ENCODE peak calls at places on chromosomes 2 and 18, in nine cellular contexts. R, H, G, T, F, W, I, E and M are unnamed samples.

GRCh38 chr2:47193607-47194006 is 38.5 kb upstream of the STPG4 start:
- DNase-seq in H (no peak), T (no peak), I (no peak), F (no peak), W (no peak), E (no peak), R (no peak), G (no peak), M (no peak)

GRCh38 chr2:66948234-66948633 is 448.9 kb upstream of the ETAA1 start:
- DNase-seq in W (no peak), T (no peak), R (no peak), I (no peak), H (no peak), F (no peak), G (no peak), E (no peak), M (no peak)

GRCh38 chr18:13386891-13387801 is 168.6 kb downstream of the LDLRAD4 start:
- DNase-seq in I (no peak), R (no peak), E (no peak), G (no peak), T (no peak), H (no peak), F (no peak), W (no peak), M (no peak)

GRCh38 chr2:186903183-186903582 is 54.2 kb upstream of the ZSWIM2 start:
- DNase-seq in H (no peak), G (no peak), F (no peak), T (no peak), W (no peak), E (no peak), R (no peak), I (no peak), M (peak; percentile 11)

GRCh38 chr18:48582946-48583345 is 44.1 kb downstream of the CTIF start:
- DNase-seq in W (no peak), E (no peak), R (no peak), F (no peak), I (peak; percentile 30), G (no peak), T (no peak), H (no peak), M (no peak)

GRCh38 chr2:70391988-70392387 is 90.1 kb upstream of the FAM136A start:
- DNase-seq in I (no peak), W (no peak), G (no peak), T (no peak), F (no peak), E (peak; percentile 27), H (no peak), R (no peak), M (peak; percentile 40)

GRCh38 chr2:225070811-225071210 is 28.5 kb upstream of the DOCK10 start:
- DNase-seq in R (no peak), H (no peak), F (no peak), T (no peak), I (no peak), G (no peak), E (no peak), W (no peak), M (no peak)

GRCh38 chr2:60352491-60353405 is 200.7 kb downstream of the BCL11A start:
- DNase-seq in E (no peak), I (no peak), T (no peak), W (no peak), G (no peak), R (no peak), H (no peak), F (no peak), M (no peak)